ENCODE peak calls at places on chromosomes 7 and 10, in ten cellular contexts. T is transverse colon, Y is body of pancreas, G is Peyer's patch, O is heart left ventricle, R is tibial nerve, Z is prostate gland, W is gastrocnemius medialis, F is H1, Q is stomach. S is an unnamed sample. For H3K27me3, the result is how much of the 10 kb centered on the place peaks cover.

GRCh38 chr7:132932321-132933075 is 149.4 kb downstream of the CHCHD3 start:
- DNase-seq in Y (no peak), F (no peak), Q (no peak), W (no peak), G (no peak), R (no peak), O (no peak), Z (no peak), T (no peak), S (no peak)

GRCh38 chr10:98041352-98042043 is 11.1 kb upstream of the CRTAC1 start:
- DNase-seq in Y (peak), R (peak), O (peak), G (peak), T (peak), F (peak), Q (peak), W (peak), Z (peak), S (no peak)

GRCh38 chr7:130697791-130698190 is 11.4 kb upstream of the TSGA13 start:
- DNase-seq in O (no peak), R (no peak), Z (no peak), Y (no peak), F (no peak), Q (no peak), T (no peak), G (no peak), W (no peak), S (no peak)

GRCh38 chr10:97714401-97715258 is 1.1 kb downstream of the MARVELD1 start:
- DNase-seq in Z (peak), Y (peak), O (peak), F (peak), W (peak), T (peak), Q (peak), R (peak), G (peak), S (no peak)

GRCh38 chr10:117472872-117473271 is 69.7 kb upstream of the EMX2 start:
- DNase-seq in T (no peak), F (no peak), Z (no peak), Y (no peak), W (no peak), G (no peak), Q (no peak), O (no peak), R (no peak), S (no peak)

GRCh38 chr10:110600487-110601101 is 33.1 kb downstream of the SMC3 start:
- DNase-seq in F (no peak), Q (no peak), G (no peak), Y (no peak), O (no peak), Z (no peak), T (no peak), W (no peak), R (no peak), S (no peak)

GRCh38 chr10:87552248-87552914 is 47.7 kb downstream of the MINPP1 start:
- DNase-seq in R (no peak), F (no peak), G (no peak), T (no peak), Q (no peak), Y (no peak), Z (no peak), O (no peak), W (no peak), S (no peak)

GRCh38 chr7:20310963-20311742 is 19.5 kb upstream of the ITGB8 start:
- DNase-seq in G (no peak), O (no peak), W (no peak), Y (no peak), R (no peak), T (no peak), Q (no peak), F (no peak), Z (no peak), S (no peak)

GRCh38 chr10:58361353-58361752 is 23.9 kb upstream of the TFAM start:
- DNase-seq in Z (no peak), G (no peak), W (no peak), F (no peak), R (no peak), Q (no peak), T (no peak), O (no peak), Y (no peak), S (no peak)

GRCh38 chr7:114710495-114710894 is 211.4 kb upstream of the MDFIC start:
- DNase-seq in O (no peak), W (no peak), F (no peak), Q (no peak), G (no peak), R (no peak), T (no peak), Y (no peak), Z (no peak), S (no peak)

GRCh38 chr10:28897617-28898464 is 220.5 kb downstream of the BAMBI start:
- DNase-seq in F (no peak), G (no peak), R (no peak), Y (no peak), Z (no peak), O (peak), T (no peak), Q (no peak), W (no peak), S (no peak)

GRCh38 chr7:138663741-138664710 is 37.1 kb downstream of the SVOPL start:
- DNase-seq in Q (no peak), Y (no peak), F (peak), R (no peak), Z (no peak), W (no peak), O (no peak), G (no peak), T (peak), S (no peak)

GRCh38 chr10:21184216-21184615 is 287.1 kb upstream of the NEBL start:
- DNase-seq in Y (no peak), T (no peak), F (no peak), O (no peak), R (no peak), Z (no peak), G (no peak), W (no peak), Q (no peak), S (no peak)

GRCh38 chr10:55410415-55410885 is 609.4 kb upstream of the PCDH15 start:
- DNase-seq in O (peak), T (peak), Y (peak), W (peak), Z (peak), G (peak), R (no peak), Q (no peak), F (peak), S (no peak)

GRCh38 chr7:101740981-101741725 is 76.3 kb upstream of the CUX1 start:
- DNase-seq in W (no peak), R (no peak), G (no peak), Z (no peak), Q (no peak), O (no peak), Y (no peak), T (no peak), F (no peak), S (no peak)

GRCh38 chr7:47782792-47783191 is 165.5 kb downstream of the PKD1L1 start:
- DNase-seq in T (no peak), O (no peak), W (no peak), Z (no peak), Q (no peak), R (no peak), F (no peak), Y (no peak), G (no peak), S (no peak)

GRCh38 chr7:106895246-106895864 is 30.3 kb downstream of the PIK3CG start:
- DNase-seq in R (no peak), Y (no peak), G (peak), O (no peak), Q (no peak), Z (no peak), F (no peak), T (peak), W (no peak), S (no peak)

GRCh38 chr10:6667679-6668270 is 87.7 kb upstream of the PRKCQ start:
- DNase-seq in G (no peak), T (peak), R (no peak), W (peak), F (peak), Q (no peak), Z (no peak), O (no peak), Y (peak), S (no peak)

GRCh38 chr7:25314729-25315267 is 86.5 kb upstream of the NPVF start:
- DNase-seq in T (peak), W (no peak), O (no peak), Z (no peak), Y (peak), G (peak), Q (no peak), F (no peak), R (no peak), S (no peak)

GRCh38 chr7:43164757-43165156 is 52.3 kb downstream of the HECW1 start:
- DNase-seq in G (no peak), O (no peak), R (no peak), W (no peak), T (no peak), Y (no peak), F (no peak), Q (no peak), Z (no peak), S (no peak)

GRCh38 chr10:12010353-12010752 is 32.3 kb downstream of the UPF2 start:
- DNase-seq in W (no peak), Q (no peak), R (no peak), Y (no peak), O (no peak), G (no peak), Z (no peak), T (no peak), F (no peak), S (no peak)

GRCh38 chr10:104577861-104578480 is 63.1 kb upstream of the SORCS3 start:
- DNase-seq in Z (no peak), W (no peak), F (peak), Y (no peak), O (no peak), R (no peak), T (no peak), G (no peak), Q (no peak), S (peak)

GRCh38 chr10:71486465-71487114 is 89.9 kb downstream of the CDH23 start:
- DNase-seq in T (peak), O (peak), R (no peak), Q (peak), F (peak), W (no peak), G (peak), Y (no peak), Z (peak), S (no peak)

GRCh38 chr7:150992833-150993302 is 2.1 kb downstream of the NOS3 start:
- DNase-seq in F (peak), Y (no peak), R (no peak), Z (no peak), O (peak), G (no peak), W (no peak), T (no peak), Q (no peak), S (no peak)

GRCh38 chr7:41733063-41733398 is 30.1 kb upstream of the INHBA start:
- DNase-seq in Z (no peak), W (no peak), R (no peak), F (no peak), O (no peak), T (no peak), Y (no peak), Q (no peak), G (no peak), S (no peak)

GRCh38 chr7:127158659-127159058 is 94.1 kb downstream of the GRM8 start:
- DNase-seq in W (no peak), Q (no peak), T (no peak), F (no peak), G (no peak), Y (no peak), O (no peak), Z (no peak), R (no peak), S (no peak)

GRCh38 chr7:140673063-140673769 is 471 bp downstream of the ADCK2 start:
- DNase-seq in F (peak), Y (peak), R (no peak), Z (peak), T (peak), G (peak), Q (peak), W (peak), O (peak), S (no peak)

GRCh38 chr7:25028370-25028971 is 48.5 kb upstream of the OSBPL3 start:
- DNase-seq in W (no peak), F (no peak), O (no peak), T (no peak), R (no peak), Q (no peak), G (no peak), Y (no peak), Z (no peak), S (no peak)

GRCh38 chr7:17354473-17354872 is 56.0 kb downstream of the AHR start:
- DNase-seq in T (no peak), Q (no peak), W (no peak), F (no peak), Y (no peak), Z (no peak), O (no peak), R (no peak), G (no peak), S (no peak)

GRCh38 chr10:78489034-78489433 is 455.4 kb downstream of the RPS24 start:
- DNase-seq in R (no peak), F (no peak), Y (no peak), T (no peak), W (no peak), G (no peak), Q (no peak), Z (no peak), O (no peak), S (no peak)
- TF ChIP-seq POLR2A in R (no peak), F (no peak), Y (no peak), T (no peak), W (no peak), G (no peak), Q (no peak), Z (no peak), O (no peak), S (no peak)

GRCh38 chr7:108423089-108423989 is 32.9 kb downstream of the NRCAM start:
- DNase-seq in O (no peak), W (no peak), G (no peak), Z (no peak), R (no peak), F (no peak), T (no peak), Q (no peak), Y (no peak), S (no peak)
- H3K27me3 ChIP-seq in O (under half), W (under half), G (under half), Z (under half), R (under half), F (under half), T (under half), Q (under half), Y (under half), S (under half)

GRCh38 chr10:74690393-74690792 is 136.0 kb upstream of the KAT6B start:
- DNase-seq in Y (no peak), W (no peak), F (no peak), G (no peak), Z (no peak), R (no peak), O (no peak), Q (no peak), T (no peak), S (no peak)
- TF ChIP-seq POLR2A in Y (no peak), W (no peak), F (no peak), G (no peak), Z (no peak), R (no peak), O (no peak), Q (no peak), T (no peak), S (no peak)

GRCh38 chr10:114295393-114295792 is 56.3 kb downstream of the VWA2 start:
- DNase-seq in Z (no peak), G (no peak), R (no peak), T (no peak), O (no peak), F (no peak), Q (no peak), W (no peak), Y (no peak), S (no peak)
- H3K27me3 ChIP-seq in Z (under half), G (under half), R (under half), T (under half), O (under half), F (under half), Q (under half), W (under half), Y (under half), S (under half)

GRCh38 chr7:3191545-3191944 is 109.5 kb upstream of the SDK1 start:
- DNase-seq in Q (no peak), W (no peak), Z (no peak), Y (no peak), F (no peak), R (no peak), T (no peak), G (no peak), O (no peak), S (no peak)

GRCh38 chr7:3187378-3188040 is 113.5 kb upstream of the SDK1 start:
- DNase-seq in Q (no peak), O (no peak), Z (no peak), R (no peak), F (no peak), Y (no peak), T (no peak), G (no peak), W (no peak), S (no peak)

GRCh38 chr7:3193721-3194120 is 107.3 kb upstream of the SDK1 start:
- DNase-seq in R (no peak), Q (no peak), W (no peak), T (no peak), Y (no peak), O (no peak), G (no peak), F (no peak), Z (no peak), S (no peak)

GRCh38 chr7:3194501-3195141 is 106.4 kb upstream of the SDK1 start:
- DNase-seq in F (peak), T (no peak), W (no peak), G (no peak), Q (no peak), R (no peak), Z (no peak), O (no peak), Y (peak), S (no peak)

DNA sequence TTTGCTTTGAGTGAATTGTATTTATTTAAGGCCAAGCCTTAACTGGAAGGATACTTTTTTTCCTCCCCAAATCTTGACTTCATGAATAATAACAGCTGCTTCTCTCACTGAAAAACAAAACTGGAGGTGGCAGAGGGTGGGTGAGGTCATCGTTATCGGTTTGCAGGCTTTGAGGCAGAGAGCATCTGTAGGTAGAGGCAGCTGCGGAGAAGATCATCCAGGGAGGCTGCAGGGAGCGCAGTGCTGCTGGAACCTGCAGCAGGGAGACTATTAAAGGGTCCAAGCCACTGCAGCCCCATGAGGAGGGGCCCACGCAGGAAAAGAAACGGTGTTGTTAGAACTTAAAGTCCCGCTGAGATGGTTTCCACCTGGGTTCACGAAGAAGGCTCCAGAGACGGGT is 112.1 kb upstream of the SDK1 start:
- DNase-seq in Q (no peak), W (no peak), Y (no peak), Z (no peak), T (no peak), G (no peak), F (no peak), O (no peak), R (no peak), S (no peak)
- TF ChIP-seq POLR2A in Q (no peak), W (no peak), Y (no peak), Z (no peak), T (no peak), G (no peak), F (no peak), O (no peak), R (no peak), S (no peak)

GRCh38 chr7:45889367-45890067 is 1.2 kb downstream of the IGFBP1 start:
- DNase-seq in O (no peak), F (no peak), R (no peak), G (no peak), Q (no peak), Z (no peak), Y (no peak), W (no peak), T (no peak), S (no peak)

GRCh38 chr7:45886931-45887667 is 1.2 kb upstream of the IGFBP1 start:
- DNase-seq in R (no peak), Y (no peak), O (no peak), Q (no peak), W (no peak), T (no peak), F (no peak), G (no peak), Z (no peak), S (no peak)

GRCh38 chr7:45890125-45890901 is 2.0 kb downstream of the IGFBP1 start:
- DNase-seq in W (no peak), Y (no peak), T (no peak), O (no peak), Q (no peak), R (no peak), F (no peak), Z (no peak), G (no peak), S (no peak)

GRCh38 chr7:45888993-45889366 is 692 bp downstream of the IGFBP1 start:
- DNase-seq in Z (no peak), F (peak), R (no peak), O (no peak), W (no peak), G (no peak), T (no peak), Q (no peak), Y (no peak), S (no peak)

GRCh38 chr7:45888185-45888992 is at the start of gene IGFBP1:
- DNase-seq in T (no peak), G (no peak), Q (no peak), O (no peak), Z (no peak), R (no peak), W (no peak), Y (no peak), F (peak), S (no peak)
- H3K27me3 ChIP-seq in T (under half), G (under half), Q (under half), O (under half), Z (under half), R (under half), W (under half), Y (under half), F (under half), S (under half)

GRCh38 chr7:1158203-1159126 is 1.5 kb downstream of the ZFAND2A start:
- DNase-seq in R (no peak), Z (no peak), G (no peak), F (no peak), O (no peak), T (no peak), Q (no peak), W (no peak), Y (no peak), S (no peak)
- TF ChIP-seq POLR2A in R (no peak), Z (no peak), G (no peak), F (no peak), O (no peak), T (no peak), Q (no peak), W (no peak), Y (no peak), S (no peak)

GRCh38 chr10:99235469-99235871 is at the start of gene HPSE2:
- DNase-seq in Y (no peak), W (no peak), Q (no peak), T (no peak), Z (no peak), O (no peak), F (peak), G (no peak), R (no peak), S (no peak)
- H3K27me3 ChIP-seq in Y (under half), W (half or more), Q (half or more), T (half or more), Z (under half), O (under half), F (half or more), G (under half), R (under half), S (under half)

GRCh38 chr7:128831994-128832879 is 2.0 kb downstream of the FLNC start:
- DNase-seq in Y (no peak), T (no peak), O (peak), R (no peak), W (peak), F (peak), G (no peak), Q (no peak), Z (no peak), S (no peak)

GRCh38 chr7:128832880-128833147 is 2.6 kb downstream of the FLNC start:
- DNase-seq in R (no peak), Y (no peak), F (no peak), Z (no peak), Q (no peak), G (no peak), W (no peak), O (no peak), T (no peak), S (no peak)

GRCh38 chr7:128831178-128831993 is 1.2 kb downstream of the FLNC start:
- DNase-seq in F (peak), O (peak), R (no peak), Z (no peak), Y (no peak), T (peak), Q (no peak), W (peak), G (no peak), S (no peak)

GRCh38 chr7:128829391-128830166 is 627 bp upstream of the FLNC start:
- DNase-seq in G (no peak), O (peak), T (no peak), Z (no peak), Y (no peak), F (no peak), W (peak), R (no peak), Q (peak), S (no peak)

GRCh38 chr7:128830231-128831177 is at the start of gene FLNC:
- DNase-seq in T (peak), R (no peak), Y (peak), G (peak), F (peak), W (peak), O (peak), Q (peak), Z (no peak), S (no peak)
- TF ChIP-seq POLR2A in T (peak), R (no peak), Y (no peak), G (no peak), F (no peak), W (peak), O (peak), Q (no peak), Z (no peak), S (no peak)

GRCh38 chr10:8049151-8049873 is 5.2 kb upstream of the GATA3 start:
- DNase-seq in F (peak), O (no peak), Y (no peak), W (no peak), Q (no peak), T (no peak), G (no peak), R (no peak), Z (no peak), S (no peak)
- H3K27me3 ChIP-seq in F (half or more), O (half or more), Y (under half), W (half or more), Q (half or more), T (half or more), G (half or more), R (under half), Z (under half), S (under half)